ENCODE peak calls at places on chromosomes 16 and 17, in nine cellular contexts. One of them, this sample, is unnamed.

GRCh38 chr17:69058165-69058564 is 2.6 kb downstream of the ABCA9 start:
- DNase-seq in K562: peak; percentile 33
- DNase-seq in transverse colon: no peak
- DNase-seq in HepG2: peak; percentile 41
- DNase-seq in H1: no peak
- DNase-seq in HL-60: no peak
- DNase-seq in sigmoid colon: no peak
- DNase-seq in prostate gland: no peak
- DNase-seq in spleen: no peak
- DNase-seq in this sample: peak; percentile 31

GRCh38 chr16:22977294-22977697 is 163.3 kb downstream of the HS3ST2 start:
- DNase-seq in transverse colon: no peak
- DNase-seq in sigmoid colon: no peak
- DNase-seq in prostate gland: no peak
- DNase-seq in K562: no peak
- DNase-seq in HL-60: no peak
- DNase-seq in spleen: no peak
- DNase-seq in HepG2: peak; percentile 39
- DNase-seq in H1: no peak
- DNase-seq in this sample: peak; percentile 23

GRCh38 chr16:88731699-88732098 is 25.4 kb downstream of the CTU2 start:
- DNase-seq in HL-60: no peak
- DNase-seq in prostate gland: no peak
- DNase-seq in transverse colon: no peak
- DNase-seq in HepG2: no peak
- DNase-seq in sigmoid colon: no peak
- DNase-seq in spleen: no peak
- DNase-seq in H1: no peak
- DNase-seq in K562: peak; percentile 70
- DNase-seq in this sample: no peak

GRCh38 chr17:79793924-79794304 is 3.0 kb downstream of the CBX8 start:
- DNase-seq in sigmoid colon: no peak
- DNase-seq in HL-60: no peak
- DNase-seq in prostate gland: no peak
- DNase-seq in spleen: no peak
- DNase-seq in HepG2: no peak
- DNase-seq in H1: no peak
- DNase-seq in transverse colon: no peak
- DNase-seq in K562: no peak
- DNase-seq in this sample: peak; percentile 26

GRCh38 chr17:67520282-67520906 is 143.3 kb downstream of the PITPNC1 start:
- DNase-seq in spleen: no peak
- DNase-seq in sigmoid colon: peak; percentile 87
- DNase-seq in prostate gland: no peak
- DNase-seq in transverse colon: peak; percentile 13
- DNase-seq in HL-60: peak; percentile 39
- DNase-seq in HepG2: no peak
- DNase-seq in H1: no peak
- DNase-seq in K562: no peak
- DNase-seq in this sample: no peak

GRCh38 chr17:29590261-29590978 is 972 bp upstream of the GIT1 start:
- DNase-seq in H1: no peak
- DNase-seq in HL-60: no peak
- DNase-seq in K562: no peak
- DNase-seq in spleen: peak; percentile 82
- DNase-seq in HepG2: no peak
- DNase-seq in transverse colon: peak; percentile 18
- DNase-seq in sigmoid colon: peak; percentile 75
- DNase-seq in prostate gland: no peak
- DNase-seq in this sample: peak; percentile 13

GRCh38 chr16:67248401-67249177 is at the start of gene SLC9A5:
- DNase-seq in H1: no peak
- DNase-seq in sigmoid colon: peak; percentile 75
- DNase-seq in K562: peak; percentile 57
- DNase-seq in spleen: peak; percentile 89
- DNase-seq in HepG2: no peak
- DNase-seq in HL-60: no peak
- DNase-seq in prostate gland: no peak
- DNase-seq in transverse colon: no peak
- DNase-seq in this sample: no peak

GRCh38 chr17:40419559-40420331 is 2.0 kb upstream of the TOP2A start:
- DNase-seq in sigmoid colon: no peak
- DNase-seq in prostate gland: no peak
- DNase-seq in H1: no peak
- DNase-seq in spleen: no peak
- DNase-seq in transverse colon: no peak
- DNase-seq in K562: no peak
- DNase-seq in HL-60: peak; percentile 77
- DNase-seq in HepG2: peak; percentile 96
- DNase-seq in this sample: no peak

GRCh38 chr17:79951361-79952264 is 84.1 kb downstream of the TBC1D16 start:
- DNase-seq in HepG2: peak; percentile 47
- DNase-seq in H1: no peak
- DNase-seq in prostate gland: peak; percentile 78
- DNase-seq in transverse colon: no peak
- DNase-seq in HL-60: no peak
- DNase-seq in spleen: no peak
- DNase-seq in K562: no peak
- DNase-seq in sigmoid colon: peak; percentile 75
- DNase-seq in this sample: no peak

GRCh38 chr17:39607057-39607850 is 466 bp downstream of the NEUROD2 start:
- DNase-seq in sigmoid colon: no peak
- DNase-seq in spleen: no peak
- DNase-seq in H1: no peak
- DNase-seq in HepG2: no peak
- DNase-seq in HL-60: no peak
- DNase-seq in prostate gland: no peak
- DNase-seq in transverse colon: no peak
- DNase-seq in K562: no peak
- DNase-seq in this sample: no peak

GRCh38 chr16:14334366-14335105 is 263.4 kb downstream of the MRTFB start:
- DNase-seq in K562: no peak
- DNase-seq in spleen: no peak
- DNase-seq in transverse colon: no peak
- DNase-seq in HepG2: no peak
- DNase-seq in HL-60: no peak
- DNase-seq in H1: no peak
- DNase-seq in prostate gland: no peak
- DNase-seq in sigmoid colon: no peak
- DNase-seq in this sample: no peak

GRCh38 chr16:11346700-11347319 is 1.6 kb downstream of the RMI2 start:
- DNase-seq in K562: no peak
- DNase-seq in spleen: no peak
- DNase-seq in HL-60: no peak
- DNase-seq in H1: no peak
- DNase-seq in prostate gland: no peak
- DNase-seq in sigmoid colon: no peak
- DNase-seq in transverse colon: no peak
- DNase-seq in HepG2: no peak
- DNase-seq in this sample: no peak

GRCh38 chr16:11342021-11342855 is 3.0 kb upstream of the RMI2 start:
- DNase-seq in spleen: no peak
- DNase-seq in H1: no peak
- DNase-seq in HL-60: no peak
- DNase-seq in prostate gland: no peak
- DNase-seq in HepG2: no peak
- DNase-seq in transverse colon: no peak
- DNase-seq in sigmoid colon: no peak
- DNase-seq in K562: no peak
- DNase-seq in this sample: no peak

GRCh38 chr16:11348737-11349598 is 3.7 kb downstream of the RMI2 start:
- DNase-seq in prostate gland: no peak
- DNase-seq in H1: no peak
- DNase-seq in HepG2: no peak
- DNase-seq in sigmoid colon: no peak
- DNase-seq in spleen: no peak
- DNase-seq in transverse colon: no peak
- DNase-seq in HL-60: no peak
- DNase-seq in K562: no peak
- DNase-seq in this sample: no peak

GRCh38 chr16:11347831-11348230 is 2.6 kb downstream of the RMI2 start:
- DNase-seq in transverse colon: no peak
- DNase-seq in sigmoid colon: no peak
- DNase-seq in H1: no peak
- DNase-seq in HL-60: no peak
- DNase-seq in K562: no peak
- DNase-seq in spleen: no peak
- DNase-seq in HepG2: no peak
- DNase-seq in prostate gland: no peak
- DNase-seq in this sample: no peak

GRCh38 chr16:11345040-11345862 is at the start of gene RMI2:
- DNase-seq in HL-60: peak; percentile 94
- DNase-seq in prostate gland: peak; percentile 98
- DNase-seq in transverse colon: peak; percentile 97
- DNase-seq in sigmoid colon: peak; percentile 98
- DNase-seq in spleen: peak; percentile 97
- DNase-seq in H1: peak; percentile 84
- DNase-seq in HepG2: peak; percentile 99
- DNase-seq in K562: peak; percentile 100
- DNase-seq in this sample: peak; percentile 89
- TF ChIP-seq POLR2AphosphoS5 in HL-60: peak; percentile 83
- TF ChIP-seq POLR2AphosphoS5 in prostate gland: peak; percentile 97
- TF ChIP-seq POLR2AphosphoS5 in transverse colon: peak; percentile 67
- TF ChIP-seq POLR2AphosphoS5 in sigmoid colon: peak; percentile 74
- TF ChIP-seq POLR2AphosphoS5 in spleen: peak; percentile 85
- TF ChIP-seq POLR2AphosphoS5 in H1: peak; percentile 84
- TF ChIP-seq POLR2AphosphoS5 in HepG2: peak; percentile 73
- TF ChIP-seq POLR2AphosphoS5 in K562: peak; percentile 68
- TF ChIP-seq POLR2AphosphoS5 in this sample: peak; percentile 72

DNA sequence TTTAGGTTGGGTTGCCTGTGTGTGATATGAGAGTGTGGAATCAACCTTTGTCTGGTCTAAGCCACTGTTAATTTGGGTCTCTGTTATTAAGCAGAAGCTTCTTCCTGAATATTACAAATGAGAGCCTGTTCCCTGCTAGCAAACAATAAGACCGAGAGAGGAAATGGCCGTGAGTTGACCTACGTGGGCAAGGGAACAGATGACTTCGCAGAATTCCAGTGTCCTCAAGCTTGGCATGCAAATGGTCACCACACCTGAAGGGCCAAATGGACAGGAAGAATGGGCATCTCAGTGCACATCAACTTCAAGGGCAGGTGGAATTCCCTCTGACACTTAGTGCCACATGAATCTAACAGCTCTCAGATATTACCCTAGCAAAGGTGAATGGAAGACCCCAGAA is 250.8 kb upstream of the FOXF1 start:
- DNase-seq in HepG2: no peak
- DNase-seq in H1: no peak
- DNase-seq in spleen: no peak
- DNase-seq in HL-60: no peak
- DNase-seq in sigmoid colon: no peak
- DNase-seq in K562: no peak
- DNase-seq in prostate gland: no peak
- DNase-seq in transverse colon: no peak
- DNase-seq in this sample: no peak
- TF ChIP-seq POLR2AphosphoS5 in HepG2: no peak
- TF ChIP-seq POLR2AphosphoS5 in H1: no peak
- TF ChIP-seq POLR2AphosphoS5 in spleen: no peak
- TF ChIP-seq POLR2AphosphoS5 in HL-60: no peak
- TF ChIP-seq POLR2AphosphoS5 in sigmoid colon: no peak
- TF ChIP-seq POLR2AphosphoS5 in K562: no peak
- TF ChIP-seq POLR2AphosphoS5 in prostate gland: no peak
- TF ChIP-seq POLR2AphosphoS5 in transverse colon: no peak
- TF ChIP-seq POLR2AphosphoS5 in this sample: no peak

GRCh38 chr17:16971458-16972338 is at the start of gene TNFRSF13B:
- DNase-seq in K562: no peak
- DNase-seq in sigmoid colon: peak; percentile 50
- DNase-seq in HepG2: no peak
- DNase-seq in HL-60: no peak
- DNase-seq in H1: no peak
- DNase-seq in spleen: peak; percentile 86
- DNase-seq in prostate gland: no peak
- DNase-seq in transverse colon: peak; percentile 55
- DNase-seq in this sample: no peak
- TF ChIP-seq POLR2AphosphoS5 in K562: no peak
- TF ChIP-seq POLR2AphosphoS5 in sigmoid colon: no peak
- TF ChIP-seq POLR2AphosphoS5 in HepG2: no peak
- TF ChIP-seq POLR2AphosphoS5 in HL-60: no peak
- TF ChIP-seq POLR2AphosphoS5 in H1: no peak
- TF ChIP-seq POLR2AphosphoS5 in spleen: peak; percentile 87
- TF ChIP-seq POLR2AphosphoS5 in prostate gland: no peak
- TF ChIP-seq POLR2AphosphoS5 in transverse colon: no peak
- TF ChIP-seq POLR2AphosphoS5 in this sample: no peak

GRCh38 chr16:3761375-3762079 is 44.2 kb upstream of the TRAP1 start:
- DNase-seq in HL-60: no peak
- DNase-seq in sigmoid colon: no peak
- DNase-seq in HepG2: no peak
- DNase-seq in H1: no peak
- DNase-seq in prostate gland: no peak
- DNase-seq in K562: no peak
- DNase-seq in spleen: no peak
- DNase-seq in transverse colon: no peak
- DNase-seq in this sample: no peak
- TF ChIP-seq POLR2AphosphoS5 in HL-60: no peak
- TF ChIP-seq POLR2AphosphoS5 in sigmoid colon: no peak
- TF ChIP-seq POLR2AphosphoS5 in HepG2: no peak
- TF ChIP-seq POLR2AphosphoS5 in H1: no peak
- TF ChIP-seq POLR2AphosphoS5 in prostate gland: no peak
- TF ChIP-seq POLR2AphosphoS5 in K562: no peak
- TF ChIP-seq POLR2AphosphoS5 in spleen: no peak
- TF ChIP-seq POLR2AphosphoS5 in transverse colon: no peak
- TF ChIP-seq POLR2AphosphoS5 in this sample: no peak

GRCh38 chr17:82051776-82052637 is at the start of the genes GPS1 and RFNG:
- DNase-seq in H1: no peak
- DNase-seq in spleen: peak; percentile 96
- DNase-seq in prostate gland: peak; percentile 69
- DNase-seq in sigmoid colon: peak; percentile 84
- DNase-seq in K562: peak; percentile 87
- DNase-seq in HL-60: peak; percentile 62
- DNase-seq in HepG2: peak; percentile 60
- DNase-seq in transverse colon: peak; percentile 87
- DNase-seq in this sample: no peak
- TF ChIP-seq POLR2AphosphoS5 in H1: no peak
- TF ChIP-seq POLR2AphosphoS5 in spleen: peak; percentile 82
- TF ChIP-seq POLR2AphosphoS5 in prostate gland: peak; percentile 74
- TF ChIP-seq POLR2AphosphoS5 in sigmoid colon: peak; percentile 52
- TF ChIP-seq POLR2AphosphoS5 in K562: no peak
- TF ChIP-seq POLR2AphosphoS5 in HL-60: peak; percentile 17
- TF ChIP-seq POLR2AphosphoS5 in HepG2: no peak
- TF ChIP-seq POLR2AphosphoS5 in transverse colon: peak; percentile 34
- TF ChIP-seq POLR2AphosphoS5 in this sample: peak; percentile 75